ENCODE peak calls at places on chromosomes 13 and 19, in seven cellular contexts. Q is body of pancreas; F is upper lobe of left lung; G is thoracic aorta; E is IMR-90; L is CD8-positive, alpha-beta T cell; X is gastrocnemius medialis. M is an unnamed sample.

GRCh38 chr13:51761638-51762350 is 42.2 kb downstream of the DHRS12 start:
- DNase-seq in X (no peak), G (no peak), Q (no peak), L (no peak), F (no peak), E (peak; percentile 59), M (no peak)

GRCh38 chr19:5339470-5339949 is 1.1 kb downstream of the PTPRS start:
- DNase-seq in Q (no peak), G (no peak), X (no peak), L (no peak), E (no peak), F (peak; percentile 81), M (no peak)

GRCh38 chr19:28136796-28137195 is 1076.2 kb downstream of the UQCRFS1 start:
- DNase-seq in E (no peak), L (no peak), G (no peak), F (no peak), X (no peak), Q (no peak), M (no peak)

GRCh38 chr19:10761443-10762242 is 43.8 kb downstream of the DNM2 start:
- DNase-seq in E (no peak), L (no peak), F (no peak), X (no peak), G (no peak), Q (peak; percentile 49), M (no peak)

GRCh38 chr13:48624858-48625257 is 28.9 kb upstream of the CYSLTR2 start:
- DNase-seq in X (no peak), F (no peak), L (no peak), G (no peak), Q (no peak), E (no peak), M (no peak)

GRCh38 chr19:58579473-58580142 is 6.5 kb upstream of the MZF1 start:
- DNase-seq in Q (no peak), X (no peak), F (no peak), L (no peak), G (no peak), E (no peak), M (no peak)

GRCh38 chr19:13938361-13939027 is at the start of gene PODNL1:
- DNase-seq in Q (no peak), F (peak; percentile 54), L (no peak), E (peak; percentile 53), G (no peak), X (no peak), M (peak; percentile 12)

GRCh38 chr19:19105365-19106060 is 32.8 kb downstream of the TMEM161A start:
- DNase-seq in F (peak; percentile 79), L (no peak), X (no peak), Q (peak; percentile 50), E (no peak), G (no peak), M (peak; percentile 41)

GRCh38 chr19:48696353-48697010 is 711 bp downstream of the FUT2 start:
- DNase-seq in L (no peak), X (no peak), Q (peak; percentile 47), F (no peak), G (no peak), E (no peak), M (no peak)

GRCh38 chr19:38125238-38125637 is 98.8 kb downstream of the DPF1 start:
- DNase-seq in E (no peak), L (no peak), F (no peak), Q (no peak), X (no peak), G (no peak), M (no peak)

GRCh38 chr13:29865934-29866333 is 15.5 kb upstream of the UBL3 start:
- DNase-seq in Q (no peak), F (no peak), E (no peak), L (no peak), G (no peak), X (no peak), M (no peak)

GRCh38 chr19:55174425-55175116 is 5.5 kb downstream of the SYT5 start:
- DNase-seq in L (no peak), F (no peak), G (no peak), Q (no peak), X (no peak), E (no peak), M (no peak)

GRCh38 chr19:3469638-3470499 is 10.5 kb downstream of the SMIM24 start:
- DNase-seq in X (no peak), Q (no peak), L (no peak), G (no peak), E (no peak), F (no peak), M (no peak)

GRCh38 chr13:74026753-74027152 is 107.5 kb downstream of the KLF12 start:
- DNase-seq in X (no peak), G (no peak), F (no peak), Q (peak; percentile 12), L (peak; percentile 63), E (peak; percentile 37), M (peak; percentile 59)

GRCh38 chr13:106423530-106423929 is 111.9 kb downstream of the EFNB2 start:
- DNase-seq in E (no peak), Q (no peak), L (no peak), F (no peak), G (no peak), X (no peak), M (no peak)

GRCh38 chr13:110677731-110678545 is 28.0 kb downstream of the CARS2 start:
- DNase-seq in F (peak; percentile 69), X (no peak), E (peak; percentile 37), L (no peak), G (no peak), Q (no peak), M (no peak)

GRCh38 chr13:34161829-34162544 is 344.0 kb downstream of the RFC3 start:
- DNase-seq in X (no peak), F (no peak), Q (no peak), L (no peak), G (no peak), E (peak; percentile 80), M (peak; percentile 95)

GRCh38 chr19:19064811-19065745 is 1.3 kb downstream of the SLC25A42 start:
- DNase-seq in G (no peak), X (no peak), L (no peak), E (no peak), Q (peak; percentile 42), F (peak; percentile 76), M (no peak)

GRCh38 chr13:39379118-39379517 is 223.9 kb downstream of the LHFPL6 start:
- DNase-seq in L (no peak), E (no peak), G (no peak), Q (no peak), F (no peak), X (no peak), M (no peak)

GRCh38 chr13:70391678-70392077 is 283.4 kb upstream of the KLHL1 start:
- DNase-seq in F (no peak), G (no peak), Q (peak; percentile 66), E (no peak), X (no peak), L (no peak), M (peak; percentile 8)

GRCh38 chr13:79246575-79246949 is 159.5 kb downstream of the RBM26 start:
- DNase-seq in X (no peak), Q (no peak), F (no peak), E (no peak), G (no peak), L (no peak), M (peak; percentile 21)

GRCh38 chr19:38319421-38320258 is at the start of gene KCNK6:
- DNase-seq in F (peak; percentile 89), Q (peak; percentile 63), E (no peak), G (no peak), X (no peak), L (peak; percentile 18), M (peak; percentile 48)

GRCh38 chr13:48954086-48954485 is 21.6 kb upstream of the FNDC3A start:
- DNase-seq in Q (no peak), G (no peak), L (no peak), E (peak; percentile 51), F (no peak), X (no peak), M (peak; percentile 54)

GRCh38 chr19:5933391-5933998 is 19.4 kb downstream of the CAPS start:
- DNase-seq in G (no peak), F (no peak), X (no peak), L (no peak), Q (no peak), E (no peak), M (no peak)

GRCh38 chr19:5113633-5114586 is 145.0 kb downstream of the KDM4B start:
- DNase-seq in L (no peak), E (no peak), G (no peak), X (no peak), Q (peak; percentile 41), F (peak; percentile 79), M (no peak)

GRCh38 chr13:98890920-98891319 is 86.9 kb downstream of the DOCK9 start:
- DNase-seq in G (no peak), E (no peak), Q (no peak), F (no peak), X (no peak), L (no peak), M (no peak)

GRCh38 chr13:98888222-98888889 is 89.5 kb downstream of the DOCK9 start:
- DNase-seq in X (no peak), F (no peak), L (no peak), E (no peak), G (no peak), Q (no peak), M (no peak)

GRCh38 chr13:98890186-98890585 is 87.7 kb downstream of the DOCK9 start:
- DNase-seq in F (no peak), Q (no peak), E (peak; percentile 74), G (no peak), L (no peak), X (peak; percentile 52), M (peak; percentile 93)

GRCh38 chr13:98889419-98890079 is 88.3 kb downstream of the DOCK9 start:
- DNase-seq in E (no peak), G (no peak), X (no peak), F (no peak), Q (no peak), L (no peak), M (peak; percentile 61)

DNA sequence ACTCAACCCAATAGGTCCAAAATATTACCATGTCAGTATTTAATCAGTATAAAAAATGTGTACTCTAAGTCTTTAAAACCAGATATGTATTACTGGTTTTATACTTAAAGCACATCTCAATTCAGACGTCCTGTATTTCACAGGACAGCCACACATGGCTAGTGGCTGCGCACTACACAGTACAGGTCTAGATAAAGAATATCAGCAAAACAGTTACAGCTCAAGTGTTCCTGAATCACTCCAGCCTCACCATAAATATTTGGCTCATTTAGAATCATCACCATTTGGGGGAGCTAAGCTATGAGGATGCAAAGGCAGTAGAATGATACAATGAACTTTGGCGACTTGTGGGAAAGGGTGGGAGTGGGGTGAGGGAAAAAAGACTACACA is 89.0 kb downstream of the DOCK9 start:
- DNase-seq in G (no peak), X (no peak), L (no peak), E (no peak), F (no peak), Q (no peak), M (no peak)
- H3K36me3 ChIP-seq in G (peaks cover 11% of the 10 kb centered on the region), X (no peaks in the 10 kb centered on the region), L (peaks cover 48% of the 10 kb centered on the region), E (peaks cover 2% of the 10 kb centered on the region), F (no peaks in the 10 kb centered on the region), Q (peaks cover 5% of the 10 kb centered on the region), M (peaks cover 15% of the 10 kb centered on the region)

GRCh38 chr19:33377586-33378475 is 4.3 kb downstream of the CEBPG start:
- DNase-seq in L (no peak), G (no peak), X (no peak), E (no peak), Q (no peak), F (peak; percentile 5), M (no peak)
- TF ChIP-seq CTCF in L (no peak), G (no peak), X (no peak), E (no peak), Q (no peak), F (no peak), M (no peak)

GRCh38 chr19:45498411-45499195 is at the start of gene PPM1N:
- DNase-seq in F (peak; percentile 92), X (no peak), Q (no peak), E (peak; percentile 17), L (peak; percentile 61), G (no peak), M (no peak)
- H3K27me3 ChIP-seq in F (peaks cover 22% of the 10 kb centered on the region), X (peaks cover 4% of the 10 kb centered on the region), Q (no peaks in the 10 kb centered on the region), E (peaks cover 6% of the 10 kb centered on the region), L (no peaks in the 10 kb centered on the region), G (no peaks in the 10 kb centered on the region), M (no peaks in the 10 kb centered on the region)

GRCh38 chr19:47679922-47680857 is 33.0 kb upstream of the EHD2 start:
- DNase-seq in F (peak; percentile 84), Q (no peak), L (no peak), G (no peak), X (no peak), E (no peak), M (no peak)
- H3K36me3 ChIP-seq in F (peaks cover 21% of the 10 kb centered on the region), Q (peaks cover 6% of the 10 kb centered on the region), L (no peaks in the 10 kb centered on the region), G (peaks cover 28% of the 10 kb centered on the region), X (no peaks in the 10 kb centered on the region), E (peaks cover 57% of the 10 kb centered on the region), M (peaks cover 9% of the 10 kb centered on the region)

M was measured in bronchial epithelial cell.